ENCODE peak calls at places on chromosomes 1 and 21, in six cellular contexts. Y, K, T, D, P and W are unnamed samples. For H3K4me1, the result is how much of the 10 kb centered on the place peaks cover.

GRCh38 chr1:27394282-27394658 is 1.8 kb downstream of the GPR3 start:
- DNase-seq in Y (no peak), K (no peak), T (no peak), D (no peak), P (no peak), W (no peak)

GRCh38 chr1:25513666-25514065 is 29.7 kb upstream of the LDLRAP1 start:
- DNase-seq in Y (no peak), K (no peak), T (no peak), D (no peak), P (no peak), W (no peak)

GRCh38 chr21:40769231-40769630 is 77.7 kb downstream of the DSCAM start:
- DNase-seq in Y (no peak), K (no peak), T (no peak), D (no peak), P (no peak), W (no peak)

GRCh38 chr1:85578321-85579295 is 2.0 kb upstream of the CCN1 start:
- DNase-seq in Y (peak), K (no peak), T (peak), D (no peak), P (no peak), W (peak)

GRCh38 chr1:184860985-184861754 is 106.5 kb upstream of the EDEM3 start:
- DNase-seq in Y (no peak), K (no peak), T (no peak), D (no peak), P (no peak), W (no peak)

GRCh38 chr1:112493351-112493750 is 15.4 kb upstream of the WNT2B start:
- DNase-seq in Y (no peak), K (no peak), T (no peak), D (no peak), P (no peak), W (no peak)

GRCh38 chr21:29523646-29524045 is 224.9 kb downstream of the BACH1 start:
- DNase-seq in Y (no peak), K (no peak), T (no peak), D (no peak), P (no peak), W (peak)

GRCh38 chr1:30627994-30628393 is 95.4 kb downstream of the MATN1 start:
- DNase-seq in Y (no peak), K (no peak), T (no peak), D (no peak), P (no peak), W (no peak)

GRCh38 chr1:229922249-229922648 is 144.8 kb upstream of the GALNT2 start:
- DNase-seq in Y (no peak), K (no peak), T (no peak), D (no peak), P (no peak), W (no peak)

GRCh38 chr1:25797939-25798338 is 2.1 kb upstream of the SELENON start:
- DNase-seq in Y (peak), K (no peak), T (no peak), D (peak), P (no peak), W (no peak)

GRCh38 chr1:27005648-27006496 is 6.8 kb downstream of the TENT5B start:
- DNase-seq in Y (peak), K (no peak), T (no peak), D (peak), P (no peak), W (peak)

GRCh38 chr1:209900734-209901133 is 37.3 kb upstream of the SYT14 start:
- DNase-seq in Y (no peak), K (no peak), T (no peak), D (no peak), P (no peak), W (no peak)

GRCh38 chr1:37485902-37486679 is 11.7 kb downstream of the ZC3H12A start:
- DNase-seq in Y (peak), K (no peak), T (no peak), D (peak), P (peak), W (peak)

GRCh38 chr1:162056043-162056442 is 13.4 kb upstream of the NOS1AP start:
- DNase-seq in Y (peak), K (peak), T (peak), D (peak), P (peak), W (peak)

GRCh38 chr1:41679531-41679930 is 195.0 kb upstream of the EDN2 start:
- DNase-seq in Y (no peak), K (no peak), T (no peak), D (no peak), P (no peak), W (no peak)

GRCh38 chr1:8358241-8358896 is 40.5 kb downstream of the SLC45A1 start:
- DNase-seq in Y (no peak), K (no peak), T (no peak), D (peak), P (peak), W (no peak)

GRCh38 chr1:36351222-36351977 is 28.0 kb upstream of the EVA1B start:
- DNase-seq in Y (peak), K (no peak), T (no peak), D (peak), P (no peak), W (peak)

GRCh38 chr1:209748620-209749019 is 7.2 kb upstream of the TRAF3IP3 start:
- DNase-seq in Y (no peak), K (no peak), T (no peak), D (no peak), P (no peak), W (no peak)

GRCh38 chr21:46080171-46081021 is 17.5 kb upstream of the COL6A2 start:
- DNase-seq in Y (no peak), K (peak), T (no peak), D (peak), P (no peak), W (no peak)

GRCh38 chr1:180244840-180245239 is 14.8 kb downstream of the LHX4 start:
- DNase-seq in Y (no peak), K (no peak), T (no peak), D (no peak), P (no peak), W (no peak)

GRCh38 chr1:110067957-110068645 is 2.4 kb downstream of the ALX3 start:
- DNase-seq in Y (no peak), K (no peak), T (no peak), D (no peak), P (no peak), W (peak)

GRCh38 chr1:169809370-169810095 is 14.8 kb upstream of the METTL18 start:
- DNase-seq in Y (peak), K (no peak), T (no peak), D (no peak), P (peak), W (peak)

GRCh38 chr1:16445052-16445451 is 4.5 kb downstream of the NECAP2 start:
- DNase-seq in Y (no peak), K (no peak), T (no peak), D (no peak), P (no peak), W (no peak)

GRCh38 chr1:12057382-12057781 is 5.7 kb upstream of the TNFRSF8 start:
- DNase-seq in Y (no peak), K (no peak), T (no peak), D (no peak), P (no peak), W (no peak)

GRCh38 chr1:117567976-117568375 is 37.9 kb upstream of the TENT5C start:
- DNase-seq in Y (no peak), K (peak), T (no peak), D (no peak), P (no peak), W (no peak)

GRCh38 chr1:197692965-197693364 is 82.3 kb downstream of the DENND1B start:
- DNase-seq in Y (peak), K (no peak), T (no peak), D (no peak), P (no peak), W (peak)

GRCh38 chr1:116984406-116985160 is 17.0 kb upstream of the CD101 start:
- DNase-seq in Y (no peak), K (no peak), T (no peak), D (no peak), P (no peak), W (no peak)

GRCh38 chr1:219310181-219310728 is 136.6 kb downstream of the LYPLAL1 start:
- DNase-seq in Y (peak), K (no peak), T (no peak), D (no peak), P (no peak), W (no peak)

GRCh38 chr1:156251527-156251926 is 3.7 kb upstream of the PAQR6 start:
- DNase-seq in Y (no peak), K (no peak), T (no peak), D (no peak), P (no peak), W (no peak)

GRCh38 chr1:103517380-103518047 is 8.0 kb upstream of the RNPC3 start:
- DNase-seq in Y (no peak), K (no peak), T (no peak), D (no peak), P (no peak), W (no peak)

GRCh38 chr21:34019402-34019801 is 54.0 kb upstream of the MRPS6 start:
- DNase-seq in Y (no peak), K (no peak), T (no peak), D (no peak), P (no peak), W (no peak)

GRCh38 chr1:199954701-199955100 is 72.8 kb upstream of the NR5A2 start:
- DNase-seq in Y (peak), K (no peak), T (no peak), D (no peak), P (no peak), W (no peak)

GRCh38 chr21:23463365-23463764 is 2143.9 kb downstream of the MRPL39 start:
- DNase-seq in Y (no peak), K (no peak), T (no peak), D (no peak), P (no peak), W (no peak)

GRCh38 chr21:41681939-41682718 is 84.7 kb downstream of the RIPK4 start:
- DNase-seq in Y (no peak), K (no peak), T (no peak), D (no peak), P (no peak), W (no peak)

GRCh38 chr1:94102126-94102525 is 18.8 kb downstream of the ABCA4 start:
- DNase-seq in Y (no peak), K (no peak), T (no peak), D (no peak), P (no peak), W (no peak)

GRCh38 chr1:94100785-94101612 is 19.9 kb downstream of the ABCA4 start:
- DNase-seq in Y (no peak), K (no peak), T (no peak), D (peak), P (no peak), W (no peak)

GRCh38 chr1:94100129-94100784 is 20.7 kb downstream of the ABCA4 start:
- DNase-seq in Y (no peak), K (no peak), T (no peak), D (no peak), P (no peak), W (no peak)

GRCh38 chr1:94103608-94104007 is 17.3 kb downstream of the ABCA4 start:
- DNase-seq in Y (no peak), K (no peak), T (no peak), D (no peak), P (no peak), W (no peak)

DNA sequence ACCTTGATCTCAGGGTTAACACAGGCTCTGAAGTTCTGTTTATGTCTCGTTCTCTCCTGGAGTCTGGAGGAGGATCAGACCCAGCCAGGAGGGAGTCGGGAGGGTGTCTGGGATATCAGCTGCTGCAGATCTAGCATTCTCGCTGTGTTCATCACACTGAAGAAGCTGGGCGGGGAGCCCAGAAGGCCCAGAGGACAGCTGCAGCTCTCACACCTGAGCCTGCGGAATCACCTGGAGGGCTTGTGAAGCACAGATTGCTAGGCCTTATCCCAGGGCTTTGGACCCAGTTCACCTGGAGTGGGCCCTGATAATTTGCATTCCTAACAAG is 19.4 kb downstream of the ABCA4 start:
- DNase-seq in Y (no peak), K (no peak), T (no peak), D (no peak), P (no peak), W (no peak)
- H3K4me1 ChIP-seq in Y (under half), K (under half), T (under half), D (under half), P (under half), W (under half)

DNA sequence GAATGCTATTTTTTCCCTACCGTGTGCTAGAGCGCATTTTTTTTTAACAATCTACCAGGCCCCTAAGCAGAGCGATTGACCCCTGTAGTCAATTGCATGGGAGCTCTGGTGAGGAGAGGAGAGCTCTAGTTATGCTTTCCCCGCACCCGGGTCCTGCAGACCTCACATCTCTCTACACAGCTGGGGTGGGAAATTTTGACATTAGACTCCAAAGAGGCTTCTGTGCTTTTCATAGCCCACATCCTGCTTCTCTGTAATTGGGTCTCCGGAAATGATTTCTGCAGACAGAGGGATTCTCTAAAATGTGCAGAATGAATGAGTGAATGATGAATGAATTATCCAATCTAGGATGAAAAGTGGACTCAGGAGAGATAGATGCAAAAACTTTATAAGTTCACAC is 41.5 kb upstream of the DUSP10 start:
- DNase-seq in Y (no peak), K (no peak), T (no peak), D (no peak), P (no peak), W (no peak)
- H3K4me3 ChIP-seq in Y (no peak), K (no peak), T (no peak), D (no peak), P (no peak), W (no peak)

DNA sequence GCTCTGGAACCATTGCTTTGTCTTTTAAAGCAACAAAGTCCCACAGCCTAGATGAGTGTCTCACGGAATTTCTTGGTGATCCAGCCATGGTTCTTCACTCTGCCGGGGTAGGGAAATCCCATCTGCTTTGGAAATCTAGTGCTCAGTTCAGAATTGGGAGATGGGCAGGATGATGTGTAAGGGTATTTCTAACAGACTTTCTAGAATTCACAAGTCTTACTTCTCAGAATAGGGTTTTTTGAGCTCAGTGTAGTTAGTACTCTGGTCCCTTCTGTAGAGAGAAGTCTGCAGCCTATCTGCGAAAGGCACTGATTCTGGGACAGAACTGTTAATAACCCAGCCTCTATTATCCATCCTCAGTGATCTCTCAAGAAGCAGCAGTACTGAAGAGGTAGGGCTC is 25.3 kb downstream of the GABPA start:
- DNase-seq in Y (no peak), K (no peak), T (no peak), D (no peak), P (no peak), W (no peak)
- H3K4me1 ChIP-seq in Y (under half), K (under half), T (under half), D (under half), P (under half), W (under half)

DNA sequence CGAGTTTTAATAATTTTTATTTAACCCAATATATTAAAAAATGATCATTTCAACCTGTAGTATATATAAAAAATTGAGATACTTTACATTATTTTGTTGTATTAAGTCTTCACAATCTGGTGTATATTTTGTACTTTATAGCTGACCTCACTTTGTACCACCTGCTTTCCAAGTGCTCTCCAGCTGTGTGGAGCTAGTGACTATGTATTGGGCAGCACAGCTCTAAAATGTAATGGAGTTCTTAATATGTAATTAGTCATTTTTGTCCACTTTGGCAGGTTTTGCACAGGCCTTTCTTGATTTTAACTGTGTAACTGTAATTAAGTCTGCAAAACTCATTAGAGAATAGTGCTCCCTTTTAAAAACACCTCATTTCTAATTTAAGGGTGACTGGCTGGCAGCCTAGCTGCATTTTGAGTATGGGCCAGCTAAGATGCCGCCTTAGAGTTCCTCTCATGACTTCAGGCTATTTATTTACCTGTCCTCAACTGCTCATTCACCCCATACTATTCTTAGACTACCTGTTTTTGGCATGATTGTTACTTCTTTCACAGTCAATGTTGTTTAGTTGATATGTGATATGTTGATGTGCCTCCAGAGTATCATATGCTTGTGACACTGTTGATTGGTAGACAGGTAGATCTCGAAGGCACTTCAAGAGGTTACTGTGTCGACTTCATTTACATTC is 43.2 kb downstream of the ZYG11B start:
- DNase-seq in Y (no peak), K (no peak), T (no peak), D (no peak), P (no peak), W (no peak)
- H3K4me3 ChIP-seq in Y (no peak), K (no peak), T (no peak), D (no peak), P (no peak), W (no peak)

DNA sequence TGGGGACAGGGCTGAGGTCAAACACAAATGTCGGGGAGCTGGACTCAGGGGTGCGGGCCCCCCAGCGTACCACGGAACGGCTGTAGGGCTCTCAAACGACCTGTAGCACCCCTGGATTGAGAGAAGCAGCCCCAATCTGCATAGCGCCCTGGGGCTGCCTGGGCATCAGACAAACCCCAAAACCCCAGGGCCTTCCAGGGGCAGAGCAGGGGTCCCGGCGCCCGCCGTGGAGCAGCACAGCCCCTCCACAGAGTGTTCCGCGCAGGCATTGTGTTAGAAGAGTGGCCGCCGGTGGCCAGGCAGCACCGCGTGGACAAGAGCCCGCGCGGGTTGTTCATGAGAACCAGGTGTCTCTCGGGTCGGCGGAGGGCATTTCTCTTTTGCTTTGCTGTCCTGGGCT is 64.2 kb upstream of the ARHGEF16 start:
- DNase-seq in Y (no peak), K (no peak), T (no peak), D (no peak), P (no peak), W (no peak)
- H3K4me1 ChIP-seq in Y (under half), K (under half), T (under half), D (under half), P (under half), W (under half)

DNA sequence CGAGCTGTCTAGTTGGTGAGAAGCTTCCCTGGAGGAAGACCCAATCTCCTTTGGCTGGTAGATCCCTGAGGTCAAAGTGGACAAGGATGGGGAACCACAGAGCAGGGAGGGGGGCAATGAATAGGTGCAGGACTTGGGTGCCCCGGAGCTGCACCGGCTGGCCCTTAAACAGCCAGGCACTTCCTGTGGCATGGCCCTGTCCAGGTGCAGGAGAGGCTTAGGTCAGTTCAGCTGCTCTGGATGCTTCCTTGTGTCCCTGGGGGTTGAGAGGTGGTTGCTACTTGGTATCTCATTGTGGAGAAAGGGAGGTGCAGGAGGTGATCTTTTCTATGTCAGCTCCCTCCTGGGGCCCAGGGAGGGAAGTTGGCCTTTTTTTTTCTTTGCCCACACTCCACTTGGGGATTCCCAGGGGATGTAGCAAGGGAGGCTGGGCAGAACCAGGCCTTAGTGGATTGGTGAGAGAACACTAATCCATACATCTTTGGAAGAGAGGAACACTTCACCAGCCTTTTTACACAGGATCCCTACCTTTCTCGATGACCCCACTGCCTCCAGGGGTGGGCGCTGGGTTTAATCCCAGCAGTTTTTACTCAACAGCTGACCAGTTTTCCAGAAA is 1.2 kb upstream of the ST3GAL3 start:
- DNase-seq in Y (peak), K (no peak), T (no peak), D (no peak), P (no peak), W (peak)
- H3K4me3 ChIP-seq in Y (peak), K (no peak), T (peak), D (no peak), P (no peak), W (peak)

DNA sequence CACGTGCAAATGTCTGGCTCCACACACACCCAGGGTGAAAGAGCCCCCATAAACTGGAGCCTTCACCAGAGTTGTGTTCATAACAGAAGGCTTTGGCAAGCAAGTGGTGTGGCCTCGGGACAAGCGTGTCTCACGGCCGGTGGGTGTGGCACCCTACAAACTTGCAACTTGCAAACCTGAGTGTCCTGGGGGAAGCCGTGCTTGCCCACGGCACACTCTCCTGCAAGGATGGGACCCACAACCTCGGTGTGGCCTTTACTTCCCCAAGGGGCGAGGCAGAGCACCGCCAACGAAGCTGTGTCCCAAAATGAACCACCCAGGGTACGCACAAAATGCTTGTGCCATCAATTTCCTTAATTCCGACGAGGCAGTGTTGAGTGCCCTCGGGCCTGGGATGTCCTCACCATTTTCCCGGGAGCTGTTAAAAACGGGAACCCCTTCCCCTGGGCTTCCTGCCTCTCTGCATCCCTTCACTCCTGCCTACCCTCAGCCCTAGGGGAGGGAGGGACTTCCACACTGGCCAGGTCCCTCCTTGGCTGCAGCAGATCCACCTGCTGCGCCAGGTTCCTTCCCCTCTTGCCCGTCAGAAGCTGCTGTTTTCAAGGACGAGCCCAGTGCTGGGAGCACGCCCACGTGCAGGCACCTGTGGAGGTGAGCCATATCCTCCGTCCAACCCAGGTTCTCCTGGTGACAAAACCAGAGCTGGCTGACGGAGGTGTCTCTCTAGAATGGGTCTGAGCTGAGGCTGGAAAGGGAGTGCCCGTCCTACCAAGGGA is 111.4 kb downstream of the NPHP4 start:
- DNase-seq in Y (no peak), K (no peak), T (no peak), D (no peak), P (no peak), W (no peak)
- H3K4me1 ChIP-seq in Y (under half), K (under half), T (under half), D (under half), P (under half), W (under half)